ENCODE peak calls at places on chromosomes 7 and 10, in five cellular contexts. N is OCI-M1, W is SJSA1, T is foreskin keratinocyte, S is MM.1S. U is an unnamed sample.

GRCh38 chr7:155951554-155952158 is 139.4 kb upstream of the SHH start:
- DNase-seq in S (no peak), N (no peak), W (peak), T (peak), U (no peak)

GRCh38 chr7:128120116-128120515 is 88.9 kb upstream of the LRRC4 start:
- DNase-seq in S (no peak), N (no peak), W (peak), T (no peak), U (no peak)

GRCh38 chr10:119478111-119479047 is 64.1 kb downstream of the RGS10 start:
- DNase-seq in N (no peak), T (no peak), S (peak), W (no peak), U (no peak)

GRCh38 chr7:8197994-8198698 is 63.8 kb downstream of the ICA1 start:
- DNase-seq in W (no peak), N (no peak), S (peak), T (no peak), U (no peak)

GRCh38 chr10:88493676-88494483 is 89.2 kb downstream of the RNLS start:
- DNase-seq in T (no peak), N (no peak), S (no peak), W (no peak), U (no peak)

GRCh38 chr10:25294032-25294926 is 119.5 kb downstream of the GPR158 start:
- DNase-seq in W (no peak), N (no peak), T (peak), S (no peak), U (no peak)

GRCh38 chr7:24337180-24337579 is 53.2 kb downstream of the NPY start:
- DNase-seq in N (no peak), S (no peak), T (peak), W (no peak), U (no peak)

GRCh38 chr7:131034166-131034881 is 293.4 kb upstream of the MKLN1 start:
- DNase-seq in S (no peak), T (no peak), W (no peak), N (no peak), U (peak)

GRCh38 chr7:26580666-26581065 is 283.7 kb downstream of the SKAP2 start:
- DNase-seq in N (no peak), W (no peak), T (no peak), S (no peak), U (no peak)

GRCh38 chr10:63700209-63700934 is 179.2 kb downstream of the REEP3 start:
- DNase-seq in W (peak), N (no peak), S (no peak), T (peak), U (no peak)

GRCh38 chr7:55538538-55538937 is 33.8 kb downstream of the VOPP1 start:
- DNase-seq in S (no peak), N (no peak), W (no peak), T (peak), U (no peak)

GRCh38 chr7:73954181-73954580 is 73.8 kb upstream of the ELN start:
- DNase-seq in T (no peak), N (no peak), S (no peak), W (no peak), U (no peak)

GRCh38 chr10:133012573-133013359 is 70.4 kb upstream of the CFAP46 start:
- DNase-seq in S (no peak), N (no peak), W (no peak), T (no peak), U (no peak)

GRCh38 chr7:57375783-57376182 is 74.2 kb upstream of the ZNF716 start:
- DNase-seq in T (no peak), N (peak), W (no peak), S (no peak), U (peak)

GRCh38 chr10:127125331-127125730 is 71.1 kb downstream of the INSYN2A start:
- DNase-seq in T (no peak), W (no peak), N (no peak), S (no peak), U (no peak)

GRCh38 chr7:45662540-45663166 is 88.5 kb downstream of the ADCY1 start:
- DNase-seq in T (no peak), W (peak), S (no peak), N (no peak), U (no peak)

GRCh38 chr10:59805043-59805442 is 51.8 kb upstream of the MRLN start:
- DNase-seq in S (peak), T (no peak), W (no peak), N (peak), U (peak)

GRCh38 chr7:76053461-76053860 is 5.6 kb downstream of the MDH2 start:
- DNase-seq in N (no peak), W (no peak), T (no peak), S (no peak), U (no peak)

GRCh38 chr7:76364198-76364584 is 5.4 kb upstream of the YWHAG start:
- DNase-seq in W (no peak), S (no peak), T (peak), N (peak), U (peak)

GRCh38 chr10:2891770-2892124 is 175.6 kb upstream of the PFKP start:
- DNase-seq in T (no peak), N (no peak), W (no peak), S (no peak), U (no peak)

GRCh38 chr7:1227071-1227804 is 5.4 kb upstream of the UNCX start:
- DNase-seq in N (no peak), W (no peak), S (no peak), T (no peak), U (no peak)

GRCh38 chr7:32489788-32490126 is 423 bp downstream of the LSM5 start:
- DNase-seq in S (no peak), T (no peak), W (no peak), N (no peak), U (no peak)

GRCh38 chr7:47600199-47601118 is 18.5 kb upstream of the TNS3 start:
- DNase-seq in N (peak), W (no peak), S (peak), T (peak), U (peak)

GRCh38 chr10:70671229-70671588 is 1.1 kb upstream of the ADAMTS14 start:
- DNase-seq in T (no peak), W (no peak), N (peak), S (no peak), U (no peak)

GRCh38 chr10:58299580-58299979 is 30.6 kb downstream of the CISD1 start:
- DNase-seq in W (peak), N (peak), S (peak), T (no peak), U (peak)

GRCh38 chr7:43649755-43650274 is 66.9 kb downstream of the STK17A start:
- DNase-seq in T (peak), W (no peak), N (no peak), S (peak), U (peak)

GRCh38 chr7:135100856-135101255 is 47.0 kb upstream of the TMEM140 start:
- DNase-seq in S (no peak), W (no peak), T (peak), N (no peak), U (no peak)

GRCh38 chr7:78769551-78770101 is 683.8 kb downstream of the MAGI2 start:
- DNase-seq in S (no peak), N (peak), T (no peak), W (no peak), U (no peak)

GRCh38 chr10:112189465-112189864 is 5.9 kb upstream of the GPAM start:
- DNase-seq in T (no peak), N (no peak), W (no peak), S (no peak), U (no peak)

GRCh38 chr10:46106410-46107255 is 60.6 kb upstream of the MSMB start:
- DNase-seq in N (peak), T (no peak), W (peak), S (peak), U (peak)

U was measured in RPMI8226.